ENCODE peak calls at places on chromosomes 3 and 15, in four cellular contexts. One of them, this sample, is unnamed.
A peak's percentile ranks its signal among the peaks of the same experiment; 100 is the strongest.

GRCh38 chr15:85564686-85565085 is 184.3 kb downstream of the AKAP13 start:
- DNase-seq in heart right ventricle: no peak
- DNase-seq in astrocyte of the spinal cord: no peak
- DNase-seq in uterus: no peak
- DNase-seq in this sample: no peak

GRCh38 chr15:29942144-29942543 is 119.9 kb upstream of the TJP1 start:
- DNase-seq in uterus: no peak
- DNase-seq in heart right ventricle: no peak
- DNase-seq in astrocyte of the spinal cord: no peak
- DNase-seq in this sample: peak; percentile 29

GRCh38 chr3:53579636-53580035 is 85.2 kb downstream of the CACNA1D start:
- DNase-seq in astrocyte of the spinal cord: no peak
- DNase-seq in uterus: no peak
- DNase-seq in heart right ventricle: no peak
- DNase-seq in this sample: no peak

GRCh38 chr3:105274536-105274935 is 92.2 kb upstream of the ALCAM start:
- DNase-seq in uterus: no peak
- DNase-seq in astrocyte of the spinal cord: no peak
- DNase-seq in heart right ventricle: no peak
- DNase-seq in this sample: no peak

GRCh38 chr15:40343512-40343911 is 2.8 kb upstream of the CCDC9B start:
- DNase-seq in uterus: no peak
- DNase-seq in heart right ventricle: peak; percentile 77
- DNase-seq in astrocyte of the spinal cord: peak; percentile 92
- DNase-seq in this sample: peak; percentile 90

GRCh38 chr15:60021589-60022378 is 17.7 kb downstream of the FOXB1 start:
- DNase-seq in heart right ventricle: no peak
- DNase-seq in astrocyte of the spinal cord: no peak
- DNase-seq in uterus: no peak
- DNase-seq in this sample: no peak

GRCh38 chr3:86978111-86978528 is 12.8 kb downstream of the VGLL3 start:
- DNase-seq in heart right ventricle: no peak
- DNase-seq in astrocyte of the spinal cord: no peak
- DNase-seq in uterus: no peak
- DNase-seq in this sample: peak; percentile 88

GRCh38 chr3:72152551-72153476 is 367.9 kb upstream of the PROK2 start:
- DNase-seq in astrocyte of the spinal cord: peak; percentile 79
- DNase-seq in uterus: peak; percentile 78
- DNase-seq in heart right ventricle: peak; percentile 76
- DNase-seq in this sample: peak; percentile 92

GRCh38 chr3:104908761-104909160 is 457.9 kb upstream of the ALCAM start:
- DNase-seq in uterus: no peak
- DNase-seq in astrocyte of the spinal cord: peak; percentile 56
- DNase-seq in heart right ventricle: no peak
- DNase-seq in this sample: peak; percentile 11

GRCh38 chr3:183073839-183074615 is 25.3 kb downstream of the MCCC1 start:
- DNase-seq in uterus: no peak
- DNase-seq in astrocyte of the spinal cord: no peak
- DNase-seq in heart right ventricle: no peak
- DNase-seq in this sample: peak; percentile 12

GRCh38 chr3:110521019-110521418 is 550.6 kb upstream of the NECTIN3 start:
- DNase-seq in astrocyte of the spinal cord: peak; percentile 91
- DNase-seq in heart right ventricle: no peak
- DNase-seq in uterus: no peak
- DNase-seq in this sample: peak; percentile 98

GRCh38 chr15:67095834-67096366 is 30.5 kb downstream of the SMAD3 start:
- DNase-seq in uterus: no peak
- DNase-seq in heart right ventricle: no peak
- DNase-seq in astrocyte of the spinal cord: no peak
- DNase-seq in this sample: no peak

GRCh38 chr3:164608554-164609276 is 469.6 kb downstream of the SI start:
- DNase-seq in heart right ventricle: no peak
- DNase-seq in uterus: no peak
- DNase-seq in astrocyte of the spinal cord: peak; percentile 32
- DNase-seq in this sample: no peak

GRCh38 chr3:79085166-79085565 is 682.6 kb downstream of the ROBO1 start:
- DNase-seq in heart right ventricle: no peak
- DNase-seq in uterus: no peak
- DNase-seq in astrocyte of the spinal cord: peak; percentile 7
- DNase-seq in this sample: peak; percentile 3

GRCh38 chr15:60496853-60497252 is 17.9 kb upstream of the ICE2 start:
- DNase-seq in astrocyte of the spinal cord: no peak
- DNase-seq in heart right ventricle: no peak
- DNase-seq in uterus: no peak
- DNase-seq in this sample: no peak

GRCh38 chr3:131612745-131613144 is 110.0 kb upstream of the MRPL3 start:
- DNase-seq in astrocyte of the spinal cord: no peak
- DNase-seq in uterus: no peak
- DNase-seq in heart right ventricle: no peak
- DNase-seq in this sample: no peak

GRCh38 chr3:150110097-150110496 is 139.4 kb upstream of the PFN2 start:
- DNase-seq in uterus: no peak
- DNase-seq in heart right ventricle: no peak
- DNase-seq in astrocyte of the spinal cord: no peak
- DNase-seq in this sample: no peak

GRCh38 chr3:136247855-136248254 is 2.3 kb upstream of the PCCB start:
- DNase-seq in heart right ventricle: no peak
- DNase-seq in uterus: no peak
- DNase-seq in astrocyte of the spinal cord: peak; percentile 5
- DNase-seq in this sample: no peak

GRCh38 chr3:148880681-148881080 is 15.6 kb downstream of the CPA3 start:
- DNase-seq in astrocyte of the spinal cord: no peak
- DNase-seq in uterus: no peak
- DNase-seq in heart right ventricle: no peak
- DNase-seq in this sample: no peak

GRCh38 chr3:172138031-172138538 is 98.7 kb downstream of the FNDC3B start:
- DNase-seq in astrocyte of the spinal cord: no peak
- DNase-seq in heart right ventricle: no peak
- DNase-seq in uterus: no peak
- DNase-seq in this sample: peak; percentile 73

GRCh38 chr3:72032435-72033118 is 247.6 kb upstream of the PROK2 start:
- DNase-seq in heart right ventricle: no peak
- DNase-seq in astrocyte of the spinal cord: no peak
- DNase-seq in uterus: no peak
- DNase-seq in this sample: no peak

GRCh38 chr3:160480931-160481330 is 31.3 kb upstream of the TRIM59 start:
- DNase-seq in uterus: no peak
- DNase-seq in astrocyte of the spinal cord: no peak
- DNase-seq in heart right ventricle: no peak
- DNase-seq in this sample: no peak

GRCh38 chr3:14680716-14681115 is 5.8 kb downstream of the C3orf20 start:
- DNase-seq in astrocyte of the spinal cord: no peak
- DNase-seq in uterus: no peak
- DNase-seq in heart right ventricle: peak; percentile 32
- DNase-seq in this sample: peak; percentile 73

GRCh38 chr3:77370413-77370812 is 330.5 kb downstream of the ROBO2 start:
- DNase-seq in heart right ventricle: no peak
- DNase-seq in astrocyte of the spinal cord: peak; percentile 86
- DNase-seq in uterus: peak; percentile 16
- DNase-seq in this sample: no peak

GRCh38 chr15:101046826-101047225 is 127.7 kb downstream of the LRRK1 start:
- DNase-seq in uterus: no peak
- DNase-seq in astrocyte of the spinal cord: no peak
- DNase-seq in heart right ventricle: no peak
- DNase-seq in this sample: no peak

GRCh38 chr15:41967506-41968206 is 4.7 kb downstream of the EHD4 start:
- DNase-seq in heart right ventricle: peak; percentile 52
- DNase-seq in uterus: no peak
- DNase-seq in astrocyte of the spinal cord: peak; percentile 31
- DNase-seq in this sample: no peak

GRCh38 chr3:9193633-9194032 is 55.8 kb downstream of the SRGAP3 start:
- DNase-seq in uterus: no peak
- DNase-seq in heart right ventricle: no peak
- DNase-seq in astrocyte of the spinal cord: no peak
- DNase-seq in this sample: no peak

GRCh38 chr3:188052229-188052965 is 101.6 kb upstream of the LPP start:
- DNase-seq in astrocyte of the spinal cord: peak; percentile 48
- DNase-seq in uterus: peak; percentile 94
- DNase-seq in heart right ventricle: peak; percentile 89
- DNase-seq in this sample: peak; percentile 66

GRCh38 chr3:49121244-49121671 is 635 bp upstream of the USP19 start:
- DNase-seq in astrocyte of the spinal cord: no peak
- DNase-seq in uterus: no peak
- DNase-seq in heart right ventricle: no peak
- DNase-seq in this sample: no peak
- H3K4me3 ChIP-seq in astrocyte of the spinal cord: peak overlapping the region; percentile 91
- H3K4me3 ChIP-seq in uterus: peak overlapping the region; percentile 99
- H3K4me3 ChIP-seq in heart right ventricle: peak overlapping the region; percentile 89
- H3K4me3 ChIP-seq in this sample: peak overlapping the region; percentile 93

DNA sequence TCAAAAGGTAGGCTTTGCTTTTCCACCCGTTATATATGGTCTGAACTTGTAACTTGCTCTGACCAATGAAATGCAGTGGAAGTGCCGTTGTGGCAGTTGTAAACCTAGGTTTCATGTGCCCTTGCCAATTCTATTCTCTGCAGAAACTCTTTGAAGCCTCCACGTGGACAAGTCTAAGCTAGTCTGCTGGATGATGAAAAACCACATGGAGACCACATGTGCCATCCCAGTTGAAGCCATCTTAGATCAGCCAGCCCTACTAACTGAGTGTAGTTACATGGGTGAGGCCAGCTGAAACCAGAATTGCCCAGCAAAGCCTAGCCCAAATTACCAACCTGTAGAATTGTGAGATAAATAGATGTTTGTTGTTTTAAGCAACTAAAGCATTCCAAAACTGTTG is 183.7 kb upstream of the KCNH8 start:
- DNase-seq in astrocyte of the spinal cord: no peak
- DNase-seq in heart right ventricle: no peak
- DNase-seq in uterus: no peak
- DNase-seq in this sample: no peak
- TF ChIP-seq CTCF in astrocyte of the spinal cord: no peak
- TF ChIP-seq CTCF in heart right ventricle: no peak
- TF ChIP-seq CTCF in uterus: no peak
- TF ChIP-seq CTCF in this sample: no peak

DNA sequence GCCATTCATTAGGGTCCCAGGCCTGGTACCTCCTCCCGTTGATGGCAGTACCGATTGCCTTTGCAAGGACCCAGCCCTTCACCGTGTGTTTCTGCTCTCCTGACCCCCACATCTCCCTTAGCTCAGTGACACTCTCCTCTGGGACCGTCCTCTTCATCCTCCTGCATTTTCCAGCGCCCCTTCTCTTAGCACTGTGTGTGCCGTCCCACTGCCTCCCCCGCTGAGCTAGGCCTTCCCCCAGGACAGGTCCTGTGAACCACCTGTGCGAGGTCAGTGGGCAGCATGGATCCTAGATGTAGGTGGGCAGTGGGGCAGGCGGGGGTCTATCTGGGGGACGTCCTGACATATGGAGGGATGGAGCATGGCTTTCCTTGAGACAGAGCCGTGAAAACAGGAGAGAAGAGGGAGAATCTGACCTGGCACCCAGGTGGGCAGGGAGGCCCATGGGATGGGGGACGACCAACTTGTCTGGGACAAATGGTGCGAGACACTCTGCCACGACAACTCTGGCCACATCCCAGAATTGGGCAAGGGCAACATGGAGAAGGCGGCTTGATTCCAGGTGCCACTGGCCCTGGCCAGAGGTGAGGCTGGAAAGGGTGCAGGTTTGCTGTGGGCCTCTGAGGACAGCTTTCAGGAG is 87.7 kb upstream of the ALDH1L1 start:
- DNase-seq in uterus: no peak
- DNase-seq in astrocyte of the spinal cord: no peak
- DNase-seq in heart right ventricle: no peak
- DNase-seq in this sample: no peak
- H3K4me3 ChIP-seq in uterus: peak overlapping the region; percentile 17
- H3K4me3 ChIP-seq in astrocyte of the spinal cord: peak overlapping the region; percentile 32
- H3K4me3 ChIP-seq in heart right ventricle: peak overlapping the region; percentile 26
- H3K4me3 ChIP-seq in this sample: peak overlapping the region; percentile 48

DNA sequence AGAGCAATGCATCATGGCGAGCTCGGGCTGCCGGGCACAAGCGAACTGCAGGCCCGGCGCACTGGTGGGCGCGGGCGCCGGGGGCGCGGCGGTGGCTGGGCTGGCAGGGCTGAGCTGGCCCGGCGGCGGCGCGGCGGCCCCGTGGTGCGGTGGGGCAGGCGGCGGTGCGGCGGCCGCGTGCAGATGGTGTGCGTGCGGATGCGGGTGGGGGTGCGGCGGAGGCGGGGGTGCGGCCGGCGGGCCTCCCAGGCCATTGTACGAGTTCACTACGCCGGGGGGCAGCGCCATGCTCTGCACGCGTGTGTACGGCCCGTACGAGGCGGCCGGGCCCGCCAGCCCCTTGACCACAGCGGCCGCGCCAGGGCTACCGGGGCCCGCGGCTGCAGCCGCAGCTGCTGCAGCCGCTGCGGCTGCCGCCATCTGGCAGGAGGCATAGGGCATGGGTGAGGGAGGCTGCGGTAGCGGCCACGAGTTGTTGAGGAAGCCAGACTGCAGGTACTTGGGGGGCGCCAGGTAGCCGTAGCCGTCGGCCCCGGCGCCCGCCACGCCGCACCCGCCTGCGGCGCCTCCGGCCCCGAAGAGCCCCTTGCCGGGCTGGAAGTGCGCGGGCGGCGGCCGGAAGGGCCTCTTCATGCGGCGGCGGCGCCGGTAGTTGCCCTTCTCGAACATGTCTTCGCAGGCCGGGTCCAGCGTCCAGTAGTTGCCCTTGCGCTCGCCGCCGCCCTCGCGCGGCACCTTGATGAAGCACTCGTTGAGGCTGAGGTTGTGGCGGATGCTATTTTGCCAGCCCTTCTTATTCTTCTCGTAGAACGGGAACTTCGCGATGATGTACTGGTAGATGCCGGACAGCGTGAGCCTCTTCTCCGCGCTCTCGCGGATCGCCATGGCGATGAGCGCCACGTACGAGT is 1.0 kb downstream of the FOXL2 start:
- DNase-seq in astrocyte of the spinal cord: peak; percentile 26
- DNase-seq in uterus: no peak
- DNase-seq in heart right ventricle: no peak
- DNase-seq in this sample: peak; percentile 30
- TF ChIP-seq CTCF in astrocyte of the spinal cord: peak; percentile 38
- TF ChIP-seq CTCF in uterus: no peak
- TF ChIP-seq CTCF in heart right ventricle: no peak
- TF ChIP-seq CTCF in this sample: peak; percentile 24

GRCh38 chr15:98872777-98873176 is 134.8 kb downstream of the PGPEP1L start:
- DNase-seq in uterus: no peak
- DNase-seq in heart right ventricle: no peak
- DNase-seq in astrocyte of the spinal cord: no peak
- DNase-seq in this sample: no peak

GRCh38 chr15:98875309-98875708 is 132.3 kb downstream of the PGPEP1L start:
- DNase-seq in uterus: no peak
- DNase-seq in astrocyte of the spinal cord: no peak
- DNase-seq in heart right ventricle: no peak
- DNase-seq in this sample: peak; percentile 56

GRCh38 chr15:98874773-98875172 is 132.8 kb downstream of the PGPEP1L start:
- DNase-seq in heart right ventricle: no peak
- DNase-seq in astrocyte of the spinal cord: no peak
- DNase-seq in uterus: no peak
- DNase-seq in this sample: no peak

GRCh38 chr15:98873441-98874218 is 134.0 kb downstream of the PGPEP1L start:
- DNase-seq in uterus: no peak
- DNase-seq in astrocyte of the spinal cord: peak; percentile 88
- DNase-seq in heart right ventricle: no peak
- DNase-seq in this sample: peak; percentile 78

GRCh38 chr15:98874359-98874758 is 133.2 kb downstream of the PGPEP1L start:
- DNase-seq in astrocyte of the spinal cord: no peak
- DNase-seq in heart right ventricle: no peak
- DNase-seq in uterus: no peak
- DNase-seq in this sample: no peak
- H3K4me3 ChIP-seq in astrocyte of the spinal cord: no peak overlapping the region
- H3K4me3 ChIP-seq in heart right ventricle: no peak overlapping the region
- H3K4me3 ChIP-seq in uterus: no peak overlapping the region
- H3K4me3 ChIP-seq in this sample: no peak overlapping the region